ENCODE peak calls at places on chromosomes 13 and 19, in nine cellular contexts. P is H9, F is osteoblast, Y is neural progenitor cell, V is IMR-90, H is endothelial cell of umbilical vein, E is GM23338, A is PC-9, N is fibroblast of lung. I is an unnamed sample. For H4K20me1, the result is how much of the 10 kb centered on the place peaks cover.

GRCh38 chr13:53605306-53605705 is 576.7 kb downstream of the OLFM4 start:
- DNase-seq in P (no peak), F (no peak), Y (no peak), V (no peak), H (no peak), E (no peak), A (no peak), N (no peak), I (no peak)

GRCh38 chr13:45224181-45224580 is 23.3 kb upstream of the KCTD4 start:
- DNase-seq in P (no peak), F (peak), Y (no peak), V (peak), H (no peak), E (no peak), A (no peak), N (no peak), I (peak)

GRCh38 chr13:28161370-28161769 is 23.0 kb downstream of the PAN3 start:
- DNase-seq in P (peak), F (no peak), Y (peak), V (peak), H (peak), E (peak), A (no peak), N (no peak), I (peak)

GRCh38 chr13:111210488-111210887 is 95.4 kb downstream of the ARHGEF7 start:
- DNase-seq in P (peak), F (peak), Y (peak), V (peak), H (peak), E (no peak), A (peak), N (peak), I (peak)

GRCh38 chr13:27830010-27830409 is 37.7 kb downstream of the GSX1 start:
- DNase-seq in P (peak), F (peak), Y (peak), V (no peak), H (peak), E (peak), A (peak), N (peak), I (no peak)

GRCh38 chr19:10751109-10751972 is 33.5 kb downstream of the DNM2 start:
- DNase-seq in P (no peak), F (peak), Y (no peak), V (no peak), H (peak), E (peak), A (no peak), N (no peak), I (no peak)

GRCh38 chr13:112065867-112066623 is 904 bp upstream of the SOX1 start:
- DNase-seq in P (peak), F (peak), Y (peak), V (no peak), H (no peak), E (peak), A (no peak), N (no peak), I (no peak)

GRCh38 chr13:113565526-113566226 is 18.9 kb upstream of the TFDP1 start:
- DNase-seq in P (no peak), F (no peak), Y (no peak), V (no peak), H (no peak), E (no peak), A (no peak), N (no peak), I (no peak)

GRCh38 chr13:112627161-112627560 is 39.2 kb upstream of the TUBGCP3 start:
- DNase-seq in P (no peak), F (no peak), Y (no peak), V (no peak), H (no peak), E (no peak), A (no peak), N (no peak), I (no peak)

GRCh38 chr13:98846521-98846920 is 94.0 kb upstream of the SLC15A1 start:
- DNase-seq in P (no peak), F (no peak), Y (no peak), V (no peak), H (no peak), E (no peak), A (no peak), N (no peak), I (no peak)

GRCh38 chr13:74068471-74068870 is 65.7 kb downstream of the KLF12 start:
- DNase-seq in P (no peak), F (no peak), Y (no peak), V (no peak), H (no peak), E (no peak), A (no peak), N (no peak), I (no peak)

GRCh38 chr13:113559901-113560644 is 24.5 kb upstream of the TFDP1 start:
- DNase-seq in P (peak), F (no peak), Y (no peak), V (no peak), H (no peak), E (no peak), A (no peak), N (no peak), I (no peak)

GRCh38 chr13:25001807-25002206 is 94.1 kb upstream of the PABPC3 start:
- DNase-seq in P (no peak), F (no peak), Y (no peak), V (no peak), H (no peak), E (no peak), A (no peak), N (no peak), I (no peak)

GRCh38 chr13:23392313-23392712 is 41.2 kb downstream of the SACS start:
- DNase-seq in P (no peak), F (no peak), Y (no peak), V (no peak), H (no peak), E (no peak), A (no peak), N (no peak), I (no peak)

GRCh38 chr13:74187564-74187963 is 53.4 kb upstream of the KLF12 start:
- DNase-seq in P (no peak), F (peak), Y (no peak), V (peak), H (peak), E (no peak), A (peak), N (peak), I (no peak)

GRCh38 chr13:110561335-110562033 is at the start of gene RAB20:
- DNase-seq in P (peak), F (peak), Y (peak), V (peak), H (peak), E (peak), A (peak), N (peak), I (peak)

GRCh38 chr13:35599385-35599784 is 122.9 kb upstream of the MAB21L1 start:
- DNase-seq in P (no peak), F (no peak), Y (peak), V (no peak), H (no peak), E (peak), A (no peak), N (peak), I (no peak)

GRCh38 chr13:47816835-47817234 is 184.2 kb downstream of the SUCLA2 start:
- DNase-seq in P (no peak), F (no peak), Y (peak), V (no peak), H (no peak), E (peak), A (no peak), N (no peak), I (no peak)

GRCh38 chr13:25466880-25467279 is 95.1 kb downstream of the ATP8A2 start:
- DNase-seq in P (no peak), F (peak), Y (no peak), V (no peak), H (no peak), E (no peak), A (no peak), N (no peak), I (no peak)

GRCh38 chr19:33437351-33438015 is 64.0 kb downstream of the CEBPG start:
- DNase-seq in P (no peak), F (peak), Y (no peak), V (no peak), H (no peak), E (no peak), A (no peak), N (no peak), I (no peak)

GRCh38 chr19:18514800-18515682 is 6.8 kb downstream of the ELL start:
- DNase-seq in P (no peak), F (peak), Y (no peak), V (peak), H (peak), E (no peak), A (peak), N (peak), I (no peak)

GRCh38 chr13:103104340-103104739 is 38.1 kb upstream of the SLC10A2 start:
- DNase-seq in P (peak), F (no peak), Y (no peak), V (no peak), H (no peak), E (peak), A (no peak), N (no peak), I (no peak)

GRCh38 chr13:48942131-48942530 is 33.6 kb upstream of the FNDC3A start:
- DNase-seq in P (no peak), F (no peak), Y (no peak), V (peak), H (peak), E (no peak), A (no peak), N (peak), I (peak)

GRCh38 chr19:17610384-17610783 is 54.9 kb downstream of the COLGALT1 start:
- DNase-seq in P (no peak), F (peak), Y (no peak), V (peak), H (peak), E (peak), A (no peak), N (peak), I (no peak)

GRCh38 chr13:23963184-23963931 is 66.1 kb upstream of the C1QTNF9B start:
- DNase-seq in P (no peak), F (no peak), Y (no peak), V (no peak), H (no peak), E (no peak), A (no peak), N (no peak), I (no peak)

GRCh38 chr19:21947775-21948174 is 63.0 kb downstream of the ZNF208 start:
- DNase-seq in P (no peak), F (no peak), Y (no peak), V (no peak), H (no peak), E (peak), A (no peak), N (peak), I (peak)

GRCh38 chr13:19794552-19795143 is 11.9 kb upstream of the PSPC1 start:
- DNase-seq in P (peak), F (no peak), Y (no peak), V (no peak), H (no peak), E (peak), A (peak), N (no peak), I (no peak)

GRCh38 chr19:38224014-38224862 is at the start of gene DPF1:
- DNase-seq in P (peak), F (peak), Y (peak), V (peak), H (peak), E (peak), A (peak), N (peak), I (peak)

GRCh38 chr13:108679989-108680388 is 50.6 kb downstream of the MYO16 start:
- DNase-seq in P (no peak), F (no peak), Y (no peak), V (no peak), H (no peak), E (no peak), A (no peak), N (no peak), I (no peak)

GRCh38 chr13:110624766-110625756 is 9.7 kb downstream of the NAXD start:
- DNase-seq in P (no peak), F (peak), Y (peak), V (no peak), H (no peak), E (peak), A (no peak), N (no peak), I (no peak)

GRCh38 chr19:51163257-51163656 is 21.2 kb downstream of the SIGLEC7 start:
- DNase-seq in P (no peak), F (no peak), Y (no peak), V (no peak), H (no peak), E (peak), A (no peak), N (no peak), I (no peak)

GRCh38 chr13:102862624-102863210 is 16.9 kb downstream of the ERCC5 start:
- DNase-seq in P (no peak), F (no peak), Y (no peak), V (no peak), H (no peak), E (no peak), A (no peak), N (no peak), I (no peak)

GRCh38 chr19:54316746-54317107 is 3.8 kb upstream of the LILRA5 start:
- DNase-seq in P (peak), F (no peak), Y (peak), V (no peak), H (no peak), E (peak), A (no peak), N (no peak), I (no peak)

GRCh38 chr19:42066075-42066754 is 3.8 kb downstream of the GRIK5 start:
- DNase-seq in P (peak), F (peak), Y (peak), V (peak), H (no peak), E (peak), A (peak), N (peak), I (peak)

GRCh38 chr19:40576181-40576584 is 490 bp upstream of the SHKBP1 start:
- DNase-seq in P (peak), F (no peak), Y (peak), V (no peak), H (no peak), E (peak), A (no peak), N (no peak), I (no peak)

GRCh38 chr13:106532111-106532929 is 3.1 kb downstream of the EFNB2 start:
- DNase-seq in P (no peak), F (no peak), Y (peak), V (peak), H (peak), E (no peak), A (peak), N (peak), I (peak)

GRCh38 chr13:41050041-41050440 is 11.3 kb upstream of the WBP4 start:
- DNase-seq in P (no peak), F (no peak), Y (no peak), V (no peak), H (peak), E (no peak), A (no peak), N (no peak), I (no peak)

GRCh38 chr13:46386996-46387851 is at the start of gene RUBCNL:
- DNase-seq in P (peak), F (peak), Y (peak), V (no peak), H (no peak), E (peak), A (peak), N (peak), I (no peak)
- TF ChIP-seq CTCF in P (no peak), F (no peak), Y (no peak), V (no peak), H (no peak), E (peak), A (no peak), N (no peak), I (no peak)

DNA sequence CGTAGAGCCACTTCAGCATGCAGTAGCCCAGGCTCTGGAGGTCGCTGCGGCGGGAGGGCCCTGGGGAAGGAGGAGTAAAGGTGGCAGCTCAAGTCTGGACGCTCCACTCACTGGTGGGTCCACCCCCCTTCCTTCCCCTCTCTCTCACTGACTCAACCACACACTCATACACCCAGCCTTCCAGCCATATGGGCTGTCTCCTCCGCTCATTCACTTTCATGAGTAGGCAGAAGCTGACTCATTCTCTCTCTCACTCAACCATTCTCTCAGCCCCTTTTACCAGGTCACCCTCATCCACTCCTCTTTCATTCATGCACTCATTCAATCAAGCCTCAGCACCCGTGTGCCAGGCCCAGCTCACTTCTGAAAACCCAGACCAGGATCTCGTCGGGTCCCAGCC is 27.5 kb upstream of the SIGLEC11 start:
- DNase-seq in P (no peak), F (peak), Y (no peak), V (peak), H (no peak), E (no peak), A (no peak), N (peak), I (peak)
- H4K20me1 ChIP-seq in P (under half), F (under half), Y (under half), V (under half), H (under half), E (under half), A (under half), N (under half), I (half or more)

DNA sequence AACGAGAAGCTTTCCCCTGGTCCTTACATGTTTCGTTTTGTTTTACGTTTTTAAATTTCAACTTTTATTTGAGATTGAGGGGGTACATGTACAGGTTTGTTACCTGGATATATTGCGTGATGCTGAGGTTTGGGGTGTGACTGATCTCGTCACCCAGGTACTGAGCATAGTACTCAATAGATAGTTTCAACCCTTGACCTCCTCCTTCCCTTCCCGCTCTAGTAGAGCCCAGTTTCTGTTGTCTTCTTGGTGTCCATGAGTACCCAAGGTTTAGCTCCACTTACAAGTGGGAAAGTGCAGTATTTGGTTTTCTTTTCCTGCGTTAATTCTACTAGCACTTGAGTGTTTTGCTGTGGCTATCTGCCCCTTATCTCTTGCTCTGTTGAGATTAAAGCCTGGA is 47.1 kb downstream of the ARHGEF18 start:
- DNase-seq in P (no peak), F (no peak), Y (no peak), V (no peak), H (no peak), E (no peak), A (no peak), N (no peak), I (no peak)
- H3K4me2 ChIP-seq in P (peak), F (peak), Y (peak), V (peak), H (peak), E (peak), A (peak), N (peak), I (peak)

GRCh38 chr19:9566729-9567128 is 17.6 kb downstream of the ZNF121 start:
- DNase-seq in P (no peak), F (no peak), Y (no peak), V (no peak), H (no peak), E (peak), A (no peak), N (no peak), I (no peak)
- TF ChIP-seq CTCF in P (peak), F (no peak), Y (no peak), V (no peak), H (no peak), E (peak), A (no peak), N (peak), I (no peak)

GRCh38 chr19:1162404-1163282 is 11.4 kb downstream of the SBNO2 start:
- DNase-seq in P (no peak), F (no peak), Y (no peak), V (no peak), H (no peak), E (no peak), A (no peak), N (no peak), I (no peak)

GRCh38 chr19:1166872-1167573 is 7.0 kb downstream of the SBNO2 start:
- DNase-seq in P (no peak), F (no peak), Y (no peak), V (no peak), H (no peak), E (no peak), A (peak), N (no peak), I (no peak)

GRCh38 chr19:1163283-1163933 is 10.7 kb downstream of the SBNO2 start:
- DNase-seq in P (no peak), F (no peak), Y (no peak), V (no peak), H (no peak), E (no peak), A (no peak), N (no peak), I (no peak)

GRCh38 chr19:1163934-1164683 is 10.0 kb downstream of the SBNO2 start:
- DNase-seq in P (no peak), F (no peak), Y (no peak), V (no peak), H (no peak), E (no peak), A (no peak), N (no peak), I (no peak)

GRCh38 chr19:1164684-1165531 is 9.2 kb downstream of the SBNO2 start:
- DNase-seq in P (no peak), F (no peak), Y (no peak), V (no peak), H (no peak), E (no peak), A (no peak), N (no peak), I (no peak)
- H4K20me1 ChIP-seq in P (under half), F (under half), Y (under half), V (half or more), H (under half), E (under half), A (under half), N (under half), I (half or more)

DNA sequence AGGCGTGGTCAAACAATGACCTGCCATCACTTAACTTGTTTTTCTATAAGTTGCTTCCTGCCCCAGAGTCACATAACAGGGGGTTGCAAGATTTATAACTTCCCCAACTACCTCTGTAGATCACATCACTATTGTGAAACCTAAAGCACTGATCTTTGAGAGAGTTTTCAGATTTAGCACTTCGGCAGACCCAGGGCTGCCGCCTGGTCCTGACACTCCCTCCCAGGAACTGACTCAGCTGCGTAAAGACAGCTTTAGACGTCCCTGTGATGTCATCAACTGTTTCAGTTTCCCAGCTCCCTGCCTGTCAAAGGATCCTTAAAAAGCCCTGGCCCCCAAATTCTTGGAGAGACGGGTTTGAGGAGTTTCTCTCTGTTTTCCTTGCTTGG is 33.3 kb downstream of the IGFL2 start:
- DNase-seq in P (no peak), F (no peak), Y (no peak), V (peak), H (no peak), E (no peak), A (no peak), N (peak), I (peak)
- H3K4me2 ChIP-seq in P (no peak), F (peak), Y (no peak), V (no peak), H (no peak), E (no peak), A (peak), N (no peak), I (peak)

GRCh38 chr13:79589605-79590511 is 108.9 kb downstream of the NDFIP2 start:
- DNase-seq in P (no peak), F (no peak), Y (no peak), V (no peak), H (no peak), E (no peak), A (no peak), N (no peak), I (no peak)
- TF ChIP-seq CTCF in P (no peak), F (no peak), Y (no peak), V (no peak), H (no peak), E (no peak), A (no peak), N (no peak), I (no peak)